ENCODE peak calls at places on chromosomes 3 and 15, in ten cellular contexts. T is GM23338, G is esophagus muscularis mucosa, W is type B pancreatic cell, O is fibroblast of the aortic adventitia, X is astrocyte of the cerebellum, K is mammary epithelial cell, L is testis, B is GM20000, M is neural crest cell. V is an unnamed sample.

GRCh38 chr15:56978898-56979662 is 60.6 kb downstream of the TCF12 start:
- DNase-seq in T (no peak), G (no peak), W (no peak), O (peak; percentile 22), X (no peak), K (peak; percentile 41), L (no peak), B (no peak), M (no peak), V (peak; percentile 6)

GRCh38 chr15:69807752-69808151 is 290.0 kb downstream of the TLE3 start:
- DNase-seq in T (no peak), G (no peak), W (no peak), O (no peak), X (no peak), K (peak; percentile 17), L (no peak), B (no peak), M (no peak), V (peak; percentile 92)

GRCh38 chr3:165983284-165983683 is 146.1 kb upstream of the BCHE start:
- DNase-seq in T (peak; percentile 45), G (no peak), W (no peak), O (no peak), X (peak; percentile 1), K (no peak), L (no peak), B (no peak), M (no peak), V (peak; percentile 11)

GRCh38 chr15:70327328-70328136 is 229.8 kb upstream of the TLE3 start:
- DNase-seq in T (no peak), G (peak; percentile 24), W (no peak), O (peak; percentile 95), X (peak; percentile 84), K (peak; percentile 65), L (no peak), B (no peak), M (no peak), V (peak; percentile 26)

GRCh38 chr3:175150812-175151411 is 291.8 kb downstream of the NAALADL2 start:
- DNase-seq in T (no peak), G (no peak), W (no peak), O (no peak), X (peak; percentile 16), K (peak; percentile 100), L (no peak), B (no peak), M (no peak), V (peak; percentile 92)

GRCh38 chr3:47323431-47324277 is 40.9 kb downstream of the KLHL18 start:
- DNase-seq in T (no peak), G (no peak), W (no peak), O (no peak), X (no peak), K (peak; percentile 82), L (no peak), B (no peak), M (no peak), V (no peak)

GRCh38 chr3:162391301-162391700 is 894.7 kb downstream of the OTOL1 start:
- DNase-seq in T (no peak), G (no peak), W (no peak), O (peak; percentile 44), X (no peak), K (peak; percentile 47), L (no peak), B (no peak), M (no peak), V (peak; percentile 38)

GRCh38 chr3:116166121-116166520 is 279.2 kb downstream of the LSAMP start:
- DNase-seq in T (no peak), G (no peak), W (no peak), O (no peak), X (no peak), K (no peak), L (no peak), B (no peak), M (no peak), V (no peak)

GRCh38 chr15:24678485-24678884 is 2.9 kb downstream of the NPAP1 start:
- DNase-seq in T (peak; percentile 33), G (no peak), W (no peak), O (no peak), X (no peak), K (no peak), L (no peak), B (no peak), M (no peak), V (no peak)

GRCh38 chr3:13939206-13939605 is 59.3 kb upstream of the WNT7A start:
- DNase-seq in T (no peak), G (no peak), W (no peak), O (no peak), X (no peak), K (no peak), L (no peak), B (no peak), M (no peak), V (no peak)

GRCh38 chr15:47987908-47988532 is 132.8 kb upstream of the SLC24A5 start:
- DNase-seq in T (peak; percentile 82), G (no peak), W (no peak), O (peak; percentile 78), X (peak; percentile 64), K (peak; percentile 32), L (peak; percentile 52), B (peak; percentile 53), M (peak; percentile 21), V (peak; percentile 64)

GRCh38 chr15:88006146-88006545 is 250.4 kb downstream of the NTRK3 start:
- DNase-seq in T (no peak), G (no peak), W (no peak), O (no peak), X (no peak), K (no peak), L (no peak), B (no peak), M (no peak), V (no peak)

GRCh38 chr3:48440590-48440958 is 517 bp downstream of the TMA7 start:
- DNase-seq in T (peak; percentile 41), G (no peak), W (no peak), O (no peak), X (no peak), K (no peak), L (peak; percentile 32), B (no peak), M (no peak), V (no peak)

GRCh38 chr3:157755254-157755653 is 252.0 kb upstream of the VEPH1 start:
- DNase-seq in T (peak; percentile 64), G (no peak), W (no peak), O (peak; percentile 4), X (no peak), K (no peak), L (no peak), B (no peak), M (no peak), V (no peak)
- TF ChIP-seq CTCF in T (peak; percentile 14), G (no peak), W (peak; percentile 58), O (peak; percentile 38), X (no peak), K (peak; percentile 20), L (no peak), B (no peak), M (peak; percentile 42), V (no peak)

GRCh38 chr3:146967786-146968185 is 362.6 kb upstream of the PLSCR5 start:
- DNase-seq in T (no peak), G (no peak), W (no peak), O (peak; percentile 76), X (no peak), K (no peak), L (no peak), B (no peak), M (no peak), V (no peak)

GRCh38 chr3:146970236-146970635 is 365.1 kb upstream of the PLSCR5 start:
- DNase-seq in T (no peak), G (no peak), W (no peak), O (no peak), X (peak; percentile 11), K (no peak), L (no peak), B (no peak), M (no peak), V (no peak)

GRCh38 chr3:146966124-146966523 is 361.0 kb upstream of the PLSCR5 start:
- DNase-seq in T (peak; percentile 44), G (no peak), W (no peak), O (no peak), X (no peak), K (no peak), L (no peak), B (no peak), M (no peak), V (no peak)

GRCh38 chr3:146969356-146969755 is 364.2 kb upstream of the PLSCR5 start:
- DNase-seq in T (no peak), G (no peak), W (no peak), O (peak; percentile 59), X (peak; percentile 11), K (no peak), L (no peak), B (no peak), M (no peak), V (no peak)

GRCh38 chr3:146968204-146968651 is 363.1 kb upstream of the PLSCR5 start:
- DNase-seq in T (peak; percentile 8), G (no peak), W (no peak), O (peak; percentile 89), X (peak; percentile 82), K (peak; percentile 16), L (no peak), B (no peak), M (no peak), V (peak; percentile 21)
- TF ChIP-seq CTCF in T (no peak), G (no peak), W (no peak), O (no peak), X (no peak), K (no peak), L (no peak), B (no peak), M (no peak), V (no peak)

GRCh38 chr3:69831737-69832136 is 92.5 kb downstream of the MITF start:
- DNase-seq in T (no peak), G (no peak), W (no peak), O (no peak), X (no peak), K (no peak), L (no peak), B (no peak), M (no peak), V (no peak)
- TF ChIP-seq CTCF in T (no peak), G (no peak), W (no peak), O (no peak), X (no peak), K (no peak), L (no peak), B (no peak), M (no peak), V (no peak)

GRCh38 chr3:167346171-167346570 is 33.9 kb downstream of the ZBBX start:
- DNase-seq in T (no peak), G (no peak), W (no peak), O (no peak), X (no peak), K (no peak), L (no peak), B (no peak), M (no peak), V (no peak)

DNA sequence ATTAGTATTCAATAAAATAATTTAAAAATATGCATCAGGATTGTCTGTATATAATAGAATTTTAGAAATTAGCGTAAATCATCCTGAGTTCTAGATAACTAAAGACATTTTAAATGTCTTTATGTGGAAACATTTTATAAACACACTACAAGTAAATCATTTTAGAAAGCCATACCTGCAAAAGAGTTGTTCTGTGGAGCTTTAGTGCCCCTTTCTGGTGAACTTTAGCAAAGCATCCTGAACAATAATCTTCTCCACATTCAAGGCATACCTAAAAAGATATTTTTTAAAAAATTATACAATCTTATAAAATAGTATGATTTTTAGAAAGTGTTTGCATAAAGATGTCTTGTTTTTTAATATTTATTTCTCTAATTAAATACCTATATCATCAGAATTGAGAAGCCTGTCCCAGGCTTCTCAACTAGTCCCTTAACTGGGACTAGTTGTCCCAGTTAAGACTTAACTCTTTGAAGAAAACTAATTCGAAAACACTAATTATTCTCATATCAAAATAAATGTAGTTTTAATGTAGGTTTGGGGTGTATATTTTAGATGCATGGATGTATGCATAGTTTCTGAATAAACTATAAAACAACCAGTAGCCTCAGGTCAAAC is 29.7 kb downstream of the ZBBX start:
- DNase-seq in T (peak; percentile 57), G (no peak), W (no peak), O (peak; percentile 12), X (peak; percentile 26), K (peak; percentile 3), L (no peak), B (peak; percentile 3), M (peak; percentile 9), V (peak; percentile 64)
- TF ChIP-seq CTCF in T (peak; percentile 74), G (peak; percentile 53), W (peak; percentile 91), O (peak; percentile 14), X (peak; percentile 60), K (peak; percentile 61), L (peak; percentile 19), B (peak; percentile 28), M (peak; percentile 94), V (peak; percentile 76)

V was measured in MCF 10A.